ENCODE peak calls at places on chromosomes 13 and 19, in seven cellular contexts. One of them, this sample, is unnamed.

GRCh38 chr13:34721631-34722144 is 220.4 kb upstream of the NBEA start:
- DNase-seq in pancreas: no peak
- DNase-seq in AG04450: no peak
- DNase-seq in sigmoid colon: no peak
- DNase-seq in hepatocyte: no peak
- DNase-seq in fibroblast of lung: no peak
- DNase-seq in adipocyte: no peak
- DNase-seq in this sample: no peak

GRCh38 chr13:25608181-25608580 is 236.4 kb downstream of the ATP8A2 start:
- DNase-seq in pancreas: no peak
- DNase-seq in AG04450: no peak
- DNase-seq in adipocyte: no peak
- DNase-seq in hepatocyte: no peak
- DNase-seq in sigmoid colon: no peak
- DNase-seq in fibroblast of lung: no peak
- DNase-seq in this sample: no peak

GRCh38 chr19:16532440-16533273 is 9.6 kb downstream of the CHERP start:
- DNase-seq in sigmoid colon: no peak
- DNase-seq in hepatocyte: no peak
- DNase-seq in pancreas: peak; percentile 71
- DNase-seq in AG04450: no peak
- DNase-seq in fibroblast of lung: no peak
- DNase-seq in adipocyte: no peak
- DNase-seq in this sample: no peak

GRCh38 chr13:103640617-103641016 is 574.4 kb upstream of the SLC10A2 start:
- DNase-seq in pancreas: no peak
- DNase-seq in AG04450: no peak
- DNase-seq in hepatocyte: no peak
- DNase-seq in sigmoid colon: no peak
- DNase-seq in adipocyte: no peak
- DNase-seq in fibroblast of lung: no peak
- DNase-seq in this sample: no peak

GRCh38 chr13:100490692-100491091 is 97.9 kb downstream of the GGACT start:
- DNase-seq in hepatocyte: no peak
- DNase-seq in adipocyte: no peak
- DNase-seq in AG04450: no peak
- DNase-seq in pancreas: no peak
- DNase-seq in fibroblast of lung: peak; percentile 34
- DNase-seq in sigmoid colon: no peak
- DNase-seq in this sample: no peak

GRCh38 chr19:35268546-35269424 is at the start of gene USF2:
- DNase-seq in hepatocyte: peak; percentile 89
- DNase-seq in fibroblast of lung: peak; percentile 62
- DNase-seq in adipocyte: peak; percentile 82
- DNase-seq in sigmoid colon: peak; percentile 89
- DNase-seq in AG04450: no peak
- DNase-seq in pancreas: peak; percentile 91
- DNase-seq in this sample: peak; percentile 82

GRCh38 chr13:31846182-31846938 is 107.0 kb downstream of the RXFP2 start:
- DNase-seq in sigmoid colon: peak; percentile 89
- DNase-seq in hepatocyte: peak; percentile 93
- DNase-seq in fibroblast of lung: peak; percentile 86
- DNase-seq in adipocyte: peak; percentile 97
- DNase-seq in pancreas: peak; percentile 89
- DNase-seq in AG04450: peak; percentile 18
- DNase-seq in this sample: peak; percentile 91

GRCh38 chr13:61770697-61771096 is 355.0 kb upstream of the PCDH20 start:
- DNase-seq in fibroblast of lung: no peak
- DNase-seq in pancreas: no peak
- DNase-seq in sigmoid colon: no peak
- DNase-seq in AG04450: no peak
- DNase-seq in hepatocyte: no peak
- DNase-seq in adipocyte: no peak
- DNase-seq in this sample: no peak

GRCh38 chr13:112128052-112128610 is 61.2 kb downstream of the SOX1 start:
- DNase-seq in AG04450: no peak
- DNase-seq in sigmoid colon: peak; percentile 57
- DNase-seq in hepatocyte: no peak
- DNase-seq in pancreas: no peak
- DNase-seq in fibroblast of lung: no peak
- DNase-seq in adipocyte: no peak
- DNase-seq in this sample: no peak
- H3K27me3 ChIP-seq in AG04450: no peaks in the 10 kb centered on the region
- H3K27me3 ChIP-seq in sigmoid colon: peaks cover 50% of the 10 kb centered on the region
- H3K27me3 ChIP-seq in hepatocyte: peaks cover 17% of the 10 kb centered on the region
- H3K27me3 ChIP-seq in pancreas: no peaks in the 10 kb centered on the region
- H3K27me3 ChIP-seq in fibroblast of lung: no peaks in the 10 kb centered on the region
- H3K27me3 ChIP-seq in adipocyte: peaks cover 2% of the 10 kb centered on the region
- H3K27me3 ChIP-seq in this sample: peaks cover 56% of the 10 kb centered on the region

DNA sequence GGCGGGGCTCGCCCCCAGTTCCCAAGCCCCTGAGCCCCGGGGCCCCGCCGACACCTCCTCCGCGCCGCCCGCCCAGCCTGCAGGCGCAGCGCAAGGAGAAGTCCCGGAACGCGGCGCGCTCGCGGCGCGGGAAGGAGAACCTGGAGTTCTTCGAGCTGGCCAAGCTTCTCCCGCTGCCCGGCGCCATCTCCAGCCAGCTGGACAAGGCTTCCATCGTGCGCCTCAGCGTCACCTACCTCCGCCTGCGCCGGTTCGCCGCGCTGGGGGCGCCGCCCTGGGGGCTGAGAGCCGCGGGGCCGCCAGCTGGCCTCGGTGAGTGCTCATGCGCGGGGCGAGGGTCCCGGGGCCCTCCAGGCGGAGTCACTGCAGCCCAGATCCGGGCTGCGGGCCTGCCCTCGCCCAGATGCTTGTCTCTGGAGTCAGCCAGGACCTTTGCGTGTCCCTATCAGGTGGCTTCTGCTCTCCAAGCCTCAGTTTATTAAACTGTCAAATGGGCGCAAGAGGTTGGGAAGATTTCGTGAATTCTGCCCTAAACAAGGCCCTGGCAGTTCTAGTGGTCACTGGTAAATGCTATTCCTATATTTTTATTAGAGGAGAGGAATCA is 2.0 kb downstream of the NPAS1 start:
- DNase-seq in fibroblast of lung: peak; percentile 20
- DNase-seq in adipocyte: peak; percentile 54
- DNase-seq in hepatocyte: peak; percentile 44
- DNase-seq in pancreas: peak; percentile 58
- DNase-seq in sigmoid colon: no peak
- DNase-seq in AG04450: no peak
- DNase-seq in this sample: no peak
- H3K27me3 ChIP-seq in fibroblast of lung: peaks cover 26% of the 10 kb centered on the region
- H3K27me3 ChIP-seq in adipocyte: peaks cover 8% of the 10 kb centered on the region
- H3K27me3 ChIP-seq in hepatocyte: peaks cover 63% of the 10 kb centered on the region
- H3K27me3 ChIP-seq in pancreas: no peaks in the 10 kb centered on the region
- H3K27me3 ChIP-seq in sigmoid colon: peaks cover 79% of the 10 kb centered on the region
- H3K27me3 ChIP-seq in AG04450: peaks cover 52% of the 10 kb centered on the region
- H3K27me3 ChIP-seq in this sample: peaks cover 77% of the 10 kb centered on the region

DNA sequence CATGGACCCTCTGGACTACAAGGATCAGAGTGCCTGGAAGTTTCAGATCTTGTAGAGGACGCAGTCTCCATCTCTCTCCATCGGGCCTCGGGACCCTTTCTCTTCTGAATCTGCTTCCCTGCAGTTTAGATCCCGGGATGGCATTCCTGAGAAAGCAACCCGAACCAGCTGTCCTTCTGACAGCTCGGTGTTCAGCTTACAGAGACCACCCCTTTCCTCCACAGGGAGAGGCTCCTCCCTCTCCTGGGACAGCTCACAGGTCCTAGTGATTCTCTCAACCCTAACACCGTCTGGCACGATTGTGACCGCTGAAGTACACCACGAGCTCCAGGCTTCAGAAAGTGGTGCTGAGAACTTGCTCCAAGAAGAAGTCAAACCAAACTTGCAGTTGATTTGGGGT is 18.2 kb downstream of the CRX start:
- DNase-seq in hepatocyte: peak; percentile 25
- DNase-seq in fibroblast of lung: no peak
- DNase-seq in AG04450: no peak
- DNase-seq in adipocyte: no peak
- DNase-seq in pancreas: no peak
- DNase-seq in sigmoid colon: no peak
- DNase-seq in this sample: peak; percentile 69
- H3K27me3 ChIP-seq in hepatocyte: no peaks in the 10 kb centered on the region
- H3K27me3 ChIP-seq in fibroblast of lung: no peaks in the 10 kb centered on the region
- H3K27me3 ChIP-seq in AG04450: peaks cover 13% of the 10 kb centered on the region
- H3K27me3 ChIP-seq in adipocyte: peaks cover 35% of the 10 kb centered on the region
- H3K27me3 ChIP-seq in pancreas: no peaks in the 10 kb centered on the region
- H3K27me3 ChIP-seq in sigmoid colon: peaks cover 25% of the 10 kb centered on the region
- H3K27me3 ChIP-seq in this sample: no peaks in the 10 kb centered on the region

GRCh38 chr19:999379-999719 is 870 bp upstream of the GRIN3B start:
- DNase-seq in AG04450: no peak
- DNase-seq in hepatocyte: no peak
- DNase-seq in pancreas: no peak
- DNase-seq in adipocyte: no peak
- DNase-seq in sigmoid colon: no peak
- DNase-seq in fibroblast of lung: no peak
- DNase-seq in this sample: no peak

GRCh38 chr19:1001538-1002166 is 1.4 kb downstream of the GRIN3B start:
- DNase-seq in sigmoid colon: no peak
- DNase-seq in hepatocyte: peak; percentile 74
- DNase-seq in fibroblast of lung: no peak
- DNase-seq in AG04450: no peak
- DNase-seq in adipocyte: peak; percentile 78
- DNase-seq in pancreas: peak; percentile 88
- DNase-seq in this sample: peak; percentile 31

GRCh38 chr19:998064-998463 is 2.2 kb upstream of the GRIN3B start:
- DNase-seq in pancreas: no peak
- DNase-seq in adipocyte: no peak
- DNase-seq in sigmoid colon: no peak
- DNase-seq in hepatocyte: no peak
- DNase-seq in AG04450: no peak
- DNase-seq in fibroblast of lung: no peak
- DNase-seq in this sample: no peak

GRCh38 chr19:1000591-1001537 is 645 bp downstream of the GRIN3B start:
- DNase-seq in fibroblast of lung: no peak
- DNase-seq in adipocyte: no peak
- DNase-seq in pancreas: peak; percentile 75
- DNase-seq in hepatocyte: no peak
- DNase-seq in AG04450: no peak
- DNase-seq in sigmoid colon: no peak
- DNase-seq in this sample: no peak

DNA sequence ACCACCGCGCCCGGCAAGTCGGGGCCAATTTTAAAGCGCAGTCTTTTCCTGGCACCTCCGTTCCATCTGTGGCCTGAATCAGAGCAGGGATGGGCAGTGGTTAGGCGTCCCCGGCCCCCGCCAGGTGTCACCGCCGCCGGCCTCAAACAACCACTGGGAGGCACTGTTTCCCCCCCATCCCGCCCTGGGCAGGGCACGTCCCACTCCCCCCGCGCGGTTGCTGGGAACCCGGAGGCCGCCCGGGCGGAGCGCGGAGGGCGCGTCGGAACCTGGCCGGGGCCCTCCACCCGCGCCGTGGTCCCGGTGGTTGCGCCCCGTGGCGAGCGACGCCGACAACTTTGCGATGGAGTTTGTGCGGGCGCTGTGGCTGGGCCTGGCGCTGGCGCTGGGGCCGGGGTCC is at the start of gene GRIN3B:
- DNase-seq in AG04450: no peak
- DNase-seq in pancreas: peak; percentile 76
- DNase-seq in sigmoid colon: no peak
- DNase-seq in fibroblast of lung: no peak
- DNase-seq in adipocyte: peak; percentile 87
- DNase-seq in hepatocyte: peak; percentile 85
- DNase-seq in this sample: peak; percentile 85
- H3K27me3 ChIP-seq in AG04450: peaks cover 37% of the 10 kb centered on the region
- H3K27me3 ChIP-seq in pancreas: no peaks in the 10 kb centered on the region
- H3K27me3 ChIP-seq in sigmoid colon: peaks cover 85% of the 10 kb centered on the region
- H3K27me3 ChIP-seq in fibroblast of lung: peaks cover 30% of the 10 kb centered on the region
- H3K27me3 ChIP-seq in adipocyte: peaks cover 18% of the 10 kb centered on the region
- H3K27me3 ChIP-seq in hepatocyte: peaks cover 53% of the 10 kb centered on the region
- H3K27me3 ChIP-seq in this sample: peaks cover 29% of the 10 kb centered on the region

GRCh38 chr19:18784786-18785120 is 6.4 kb downstream of the COMP start:
- DNase-seq in fibroblast of lung: peak; percentile 35
- DNase-seq in AG04450: no peak
- DNase-seq in hepatocyte: no peak
- DNase-seq in sigmoid colon: no peak
- DNase-seq in adipocyte: no peak
- DNase-seq in pancreas: peak; percentile 34
- DNase-seq in this sample: no peak
- H3K27me3 ChIP-seq in fibroblast of lung: peaks cover 25% of the 10 kb centered on the region
- H3K27me3 ChIP-seq in AG04450: peaks cover 29% of the 10 kb centered on the region
- H3K27me3 ChIP-seq in hepatocyte: peaks cover 45% of the 10 kb centered on the region
- H3K27me3 ChIP-seq in sigmoid colon: peaks cover 53% of the 10 kb centered on the region
- H3K27me3 ChIP-seq in adipocyte: no peaks in the 10 kb centered on the region
- H3K27me3 ChIP-seq in pancreas: peaks cover 7% of the 10 kb centered on the region
- H3K27me3 ChIP-seq in this sample: peaks cover 87% of the 10 kb centered on the region

GRCh38 chr19:39655613-39656012 is at the start of gene LGALS16:
- DNase-seq in AG04450: no peak
- DNase-seq in hepatocyte: no peak
- DNase-seq in pancreas: no peak
- DNase-seq in adipocyte: no peak
- DNase-seq in fibroblast of lung: no peak
- DNase-seq in sigmoid colon: no peak
- DNase-seq in this sample: no peak
- H3K27me3 ChIP-seq in AG04450: no peaks in the 10 kb centered on the region
- H3K27me3 ChIP-seq in hepatocyte: no peaks in the 10 kb centered on the region
- H3K27me3 ChIP-seq in pancreas: no peaks in the 10 kb centered on the region
- H3K27me3 ChIP-seq in adipocyte: no peaks in the 10 kb centered on the region
- H3K27me3 ChIP-seq in fibroblast of lung: no peaks in the 10 kb centered on the region
- H3K27me3 ChIP-seq in sigmoid colon: no peaks in the 10 kb centered on the region
- H3K27me3 ChIP-seq in this sample: peaks cover 2% of the 10 kb centered on the region

DNA sequence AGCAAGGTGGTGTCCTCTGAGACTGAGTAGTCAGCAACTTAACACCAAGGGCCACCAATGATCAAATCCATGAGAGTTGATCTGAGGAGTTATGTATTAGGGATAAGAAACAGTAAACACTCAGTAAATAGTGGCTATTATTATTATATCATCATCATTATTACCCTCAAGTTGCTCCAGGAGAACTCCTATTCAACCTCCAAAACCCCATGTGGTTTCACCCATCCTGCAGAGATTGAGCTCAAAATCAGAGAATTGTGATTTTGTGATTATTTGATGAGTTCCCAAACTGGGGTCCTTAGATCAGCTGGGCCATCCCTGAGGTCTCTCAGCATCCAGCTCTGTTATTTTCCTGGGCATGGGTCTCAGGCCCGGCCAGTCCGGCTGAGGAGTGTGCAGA is 3.5 kb upstream of the CGB7 start:
- DNase-seq in AG04450: no peak
- DNase-seq in hepatocyte: no peak
- DNase-seq in pancreas: no peak
- DNase-seq in adipocyte: no peak
- DNase-seq in fibroblast of lung: no peak
- DNase-seq in sigmoid colon: no peak
- DNase-seq in this sample: no peak
- H3K27me3 ChIP-seq in AG04450: peaks cover 15% of the 10 kb centered on the region
- H3K27me3 ChIP-seq in hepatocyte: peaks cover 13% of the 10 kb centered on the region
- H3K27me3 ChIP-seq in pancreas: no peaks in the 10 kb centered on the region
- H3K27me3 ChIP-seq in adipocyte: peaks cover 39% of the 10 kb centered on the region
- H3K27me3 ChIP-seq in fibroblast of lung: peaks cover 16% of the 10 kb centered on the region
- H3K27me3 ChIP-seq in sigmoid colon: peaks cover 80% of the 10 kb centered on the region
- H3K27me3 ChIP-seq in this sample: no peaks in the 10 kb centered on the region

GRCh38 chr13:20186771-20187170 is 6.0 kb downstream of the GJB2 start:
- DNase-seq in adipocyte: no peak
- DNase-seq in hepatocyte: no peak
- DNase-seq in pancreas: no peak
- DNase-seq in fibroblast of lung: no peak
- DNase-seq in AG04450: no peak
- DNase-seq in sigmoid colon: no peak
- DNase-seq in this sample: no peak
- H3K27me3 ChIP-seq in adipocyte: no peaks in the 10 kb centered on the region
- H3K27me3 ChIP-seq in hepatocyte: peaks cover 11% of the 10 kb centered on the region
- H3K27me3 ChIP-seq in pancreas: no peaks in the 10 kb centered on the region
- H3K27me3 ChIP-seq in fibroblast of lung: peaks cover 36% of the 10 kb centered on the region
- H3K27me3 ChIP-seq in AG04450: peaks cover 16% of the 10 kb centered on the region
- H3K27me3 ChIP-seq in sigmoid colon: peaks cover 43% of the 10 kb centered on the region
- H3K27me3 ChIP-seq in this sample: peaks cover 40% of the 10 kb centered on the region